ENCODE peak calls at places on chromosome 7, in nine cellular contexts. B is aorta; X is HTR-8/SVneo; Q is RPMI8226; D is activated naive CD4-positive, alpha-beta T cell; Z is Right ventricle myocardium superior; C is PC-3; I is NCI-H1092 treated with DMSO at 0.1 percent for 48 hours; O is IMR-90. H is an unnamed sample.

GRCh38 chr7:55387062-55387965 is 22.2 kb downstream of the LANCL2 start:
- DNase-seq in B (no peak), X (no peak), Q (peak), D (no peak), Z (no peak), C (peak), I (peak), O (peak), H (no peak)

GRCh38 chr7:94620703-94621118 is 35.2 kb downstream of the SGCE start:
- DNase-seq in B (peak), X (peak), Q (peak), D (no peak), Z (peak), C (peak), I (peak), O (peak), H (peak)

GRCh38 chr7:50598455-50599343 is 33.5 kb upstream of the DDC start:
- DNase-seq in B (no peak), X (no peak), Q (no peak), D (no peak), Z (no peak), C (no peak), I (peak), O (no peak), H (no peak)

GRCh38 chr7:155951554-155952158 is 139.4 kb upstream of the SHH start:
- DNase-seq in B (no peak), X (peak), Q (no peak), D (no peak), Z (no peak), C (peak), I (no peak), O (peak), H (no peak)

GRCh38 chr7:139034336-139034735 is 1.5 kb downstream of the ZC3HAV1L start:
- DNase-seq in B (no peak), X (no peak), Q (no peak), D (no peak), Z (no peak), C (peak), I (no peak), O (peak), H (no peak)

GRCh38 chr7:141073173-141073640 is 657 bp upstream of the TMEM178B start:
- DNase-seq in B (peak), X (no peak), Q (peak), D (no peak), Z (peak), C (peak), I (peak), O (peak), H (peak)

GRCh38 chr7:158815046-158815445 is 14.3 kb downstream of the ESYT2 start:
- DNase-seq in B (peak), X (no peak), Q (no peak), D (no peak), Z (no peak), C (no peak), I (no peak), O (peak), H (no peak)

GRCh38 chr7:48421357-48421756 is 250.1 kb downstream of the ABCA13 start:
- DNase-seq in B (no peak), X (no peak), Q (no peak), D (no peak), Z (no peak), C (peak), I (no peak), O (peak), H (no peak)

GRCh38 chr7:6178273-6179029 is 94.0 kb downstream of the CYTH3 start:
- DNase-seq in B (peak), X (no peak), Q (no peak), D (no peak), Z (no peak), C (no peak), I (no peak), O (no peak), H (no peak)

GRCh38 chr7:27252935-27253333 is 10.3 kb downstream of the EVX1 start:
- DNase-seq in B (no peak), X (no peak), Q (no peak), D (no peak), Z (no peak), C (no peak), I (no peak), O (no peak), H (no peak)

GRCh38 chr7:33191326-33191725 is 62.0 kb downstream of the BBS9 start:
- DNase-seq in B (no peak), X (no peak), Q (peak), D (no peak), Z (no peak), C (peak), I (no peak), O (no peak), H (peak)

GRCh38 chr7:10756981-10757380 is 216.7 kb upstream of the PHF14 start:
- DNase-seq in B (no peak), X (no peak), Q (no peak), D (no peak), Z (no peak), C (no peak), I (no peak), O (no peak), H (no peak)

GRCh38 chr7:122260336-122260735 is 44.2 kb downstream of the FEZF1 start:
- DNase-seq in B (no peak), X (no peak), Q (no peak), D (no peak), Z (no peak), C (no peak), I (no peak), O (no peak), H (no peak)

GRCh38 chr7:229184-229964 is 37.0 kb downstream of the FAM20C start:
- DNase-seq in B (peak), X (no peak), Q (no peak), D (no peak), Z (peak), C (no peak), I (no peak), O (peak), H (no peak)

GRCh38 chr7:64131696-64132095 is 75.3 kb upstream of the ZNF735 start:
- DNase-seq in B (no peak), X (no peak), Q (no peak), D (no peak), Z (no peak), C (no peak), I (no peak), O (no peak), H (no peak)

GRCh38 chr7:84847038-84847437 is 339.8 kb downstream of the SEMA3D start:
- DNase-seq in B (no peak), X (no peak), Q (no peak), D (no peak), Z (no peak), C (no peak), I (no peak), O (no peak), H (no peak)

GRCh38 chr7:88239852-88240251 is 20.0 kb upstream of the SRI start:
- DNase-seq in B (no peak), X (no peak), Q (no peak), D (no peak), Z (no peak), C (no peak), I (no peak), O (no peak), H (no peak)

GRCh38 chr7:112238852-112239610 is 32.5 kb downstream of the ZNF277 start:
- DNase-seq in B (no peak), X (no peak), Q (no peak), D (no peak), Z (no peak), C (peak), I (no peak), O (peak), H (peak)

GRCh38 chr7:44634839-44635591 is 28.6 kb downstream of the OGDH start:
- DNase-seq in B (no peak), X (no peak), Q (peak), D (no peak), Z (peak), C (no peak), I (no peak), O (no peak), H (no peak)

GRCh38 chr7:98733036-98733435 is 116.0 kb downstream of the NPTX2 start:
- DNase-seq in B (no peak), X (no peak), Q (peak), D (no peak), Z (no peak), C (peak), I (peak), O (peak), H (peak)

GRCh38 chr7:129553861-129554530 is 51.7 kb downstream of the SMKR1 start:
- DNase-seq in B (peak), X (peak), Q (peak), D (peak), Z (no peak), C (peak), I (peak), O (peak), H (no peak)

GRCh38 chr7:37945336-37945735 is 24.9 kb downstream of the EPDR1 start:
- DNase-seq in B (no peak), X (no peak), Q (no peak), D (no peak), Z (no peak), C (no peak), I (no peak), O (no peak), H (no peak)

GRCh38 chr7:96973986-96974385 is 31.4 kb upstream of the DLX6 start:
- DNase-seq in B (no peak), X (no peak), Q (no peak), D (no peak), Z (no peak), C (no peak), I (no peak), O (peak), H (no peak)

GRCh38 chr7:143315782-143316181 is at the start of gene CLCN1:
- DNase-seq in B (no peak), X (no peak), Q (no peak), D (no peak), Z (no peak), C (no peak), I (no peak), O (no peak), H (no peak)

GRCh38 chr7:107390921-107391320 is 78.9 kb upstream of the GPR22 start:
- DNase-seq in B (no peak), X (no peak), Q (no peak), D (no peak), Z (no peak), C (no peak), I (no peak), O (no peak), H (no peak)

GRCh38 chr7:150370612-150371071 is 2.0 kb downstream of the REPIN1 start:
- DNase-seq in B (no peak), X (no peak), Q (peak), D (no peak), Z (no peak), C (peak), I (no peak), O (peak), H (no peak)